ENCODE peak calls at places on chromosomes 13 and 19, in eight cellular contexts. W is SK-N-SH, X is GM23248, K is HCT116, O is neural progenitor cell, R is GM23338, V is hepatocyte, L is OCI-LY7. F is an unnamed sample.

GRCh38 chr13:114017028-114017630 is 43.3 kb upstream of the C13orf46 start:
- DNase-seq in W (peak), X (peak), K (no peak), O (peak), R (peak), V (no peak), L (no peak), F (no peak)

GRCh38 chr13:30803791-30804190 is 68.4 kb downstream of the ALOX5AP start:
- DNase-seq in W (no peak), X (no peak), K (no peak), O (no peak), R (no peak), V (no peak), L (no peak), F (no peak)

GRCh38 chr19:33668968-33669367 is 47.2 kb downstream of the CHST8 start:
- DNase-seq in W (no peak), X (no peak), K (no peak), O (no peak), R (no peak), V (no peak), L (no peak), F (no peak)

GRCh38 chr19:55344444-55344843 is 4.8 kb downstream of the KMT5C start:
- DNase-seq in W (peak), X (no peak), K (no peak), O (no peak), R (no peak), V (no peak), L (no peak), F (no peak)

GRCh38 chr19:5498817-5499535 is 43.8 kb downstream of the ZNRF4 start:
- DNase-seq in W (no peak), X (no peak), K (no peak), O (peak), R (peak), V (no peak), L (no peak), F (no peak)

GRCh38 chr13:110290153-110290552 is 16.8 kb downstream of the COL4A1 start:
- DNase-seq in W (no peak), X (no peak), K (no peak), O (no peak), R (no peak), V (no peak), L (no peak), F (no peak)

GRCh38 chr19:821228-821975 is at the start of gene PLPPR3:
- DNase-seq in W (peak), X (no peak), K (no peak), O (peak), R (peak), V (peak), L (no peak), F (no peak)

GRCh38 chr13:70960841-70961443 is 852.7 kb upstream of the KLHL1 start:
- DNase-seq in W (peak), X (peak), K (no peak), O (peak), R (peak), V (peak), L (peak), F (peak)

GRCh38 chr13:87777395-87777794 is 106.2 kb downstream of the SLITRK5 start:
- DNase-seq in W (no peak), X (no peak), K (no peak), O (peak), R (peak), V (no peak), L (peak), F (peak)

GRCh38 chr19:48858984-48859710 is 9.3 kb downstream of the PLEKHA4 start:
- DNase-seq in W (no peak), X (peak), K (no peak), O (no peak), R (peak), V (no peak), L (peak), F (no peak)

GRCh38 chr19:13794388-13794751 is 873 bp upstream of the ZSWIM4 start:
- DNase-seq in W (no peak), X (peak), K (no peak), O (no peak), R (peak), V (no peak), L (no peak), F (no peak)

GRCh38 chr19:46621191-46622117 is 3.4 kb downstream of the PTGIR start:
- DNase-seq in W (peak), X (no peak), K (no peak), O (peak), R (peak), V (no peak), L (no peak), F (no peak)

GRCh38 chr19:54339646-54340358 is 840 bp upstream of the LILRA4 start:
- DNase-seq in W (no peak), X (no peak), K (no peak), O (no peak), R (no peak), V (no peak), L (no peak), F (no peak)

GRCh38 chr19:29708553-29709439 is 6.3 kb downstream of the C19orf12 start:
- DNase-seq in W (no peak), X (no peak), K (no peak), O (no peak), R (no peak), V (peak), L (no peak), F (no peak)

GRCh38 chr13:57569981-57570380 is 61.6 kb upstream of the PCDH17 start:
- DNase-seq in W (no peak), X (no peak), K (no peak), O (no peak), R (no peak), V (no peak), L (no peak), F (peak)

GRCh38 chr19:1606138-1606651 is 933 bp upstream of the UQCR11 start:
- DNase-seq in W (no peak), X (no peak), K (no peak), O (no peak), R (no peak), V (no peak), L (peak), F (no peak)

GRCh38 chr13:65856464-65856863 is 1373.7 kb downstream of the PCDH9 start:
- DNase-seq in W (no peak), X (peak), K (no peak), O (no peak), R (no peak), V (peak), L (no peak), F (no peak)

GRCh38 chr19:32230441-32230840 is 115.0 kb upstream of the ZNF507 start:
- DNase-seq in W (no peak), X (no peak), K (no peak), O (no peak), R (no peak), V (no peak), L (no peak), F (no peak)

GRCh38 chr19:42316223-42317211 is 3.4 kb downstream of the TMEM145 start:
- DNase-seq in W (peak), X (peak), K (no peak), O (no peak), R (no peak), V (no peak), L (peak), F (no peak)

GRCh38 chr19:19817357-19817756 is 4.2 kb downstream of the ZNF506 start:
- DNase-seq in W (no peak), X (no peak), K (no peak), O (no peak), R (no peak), V (no peak), L (no peak), F (no peak)

GRCh38 chr13:59861676-59862075 is 302.1 kb downstream of the DIAPH3 start:
- DNase-seq in W (no peak), X (no peak), K (no peak), O (no peak), R (no peak), V (no peak), L (no peak), F (no peak)

GRCh38 chr19:6564393-6564792 is 26.6 kb downstream of the CD70 start:
- DNase-seq in W (no peak), X (peak), K (no peak), O (peak), R (peak), V (no peak), L (peak), F (peak)

GRCh38 chr13:100240109-100240779 is 151.4 kb downstream of the PCCA start:
- DNase-seq in W (no peak), X (no peak), K (no peak), O (peak), R (no peak), V (no peak), L (no peak), F (no peak)
- TF ChIP-seq EZH2phosphoT487 in W (no peak), X (no peak), K (no peak), O (no peak), R (no peak), V (no peak), L (no peak), F (no peak)

GRCh38 chr13:45051315-45051714 is 62.0 kb downstream of the GPALPP1 start:
- DNase-seq in W (no peak), X (no peak), K (no peak), O (no peak), R (no peak), V (no peak), L (no peak), F (no peak)

GRCh38 chr13:45049478-45049877 is 60.1 kb downstream of the GPALPP1 start:
- DNase-seq in W (no peak), X (no peak), K (no peak), O (no peak), R (no peak), V (no peak), L (no peak), F (no peak)

GRCh38 chr13:45048890-45049407 is 59.6 kb downstream of the GPALPP1 start:
- DNase-seq in W (no peak), X (no peak), K (no peak), O (peak), R (no peak), V (no peak), L (peak), F (no peak)

GRCh38 chr13:45046445-45046844 is 57.1 kb downstream of the GPALPP1 start:
- DNase-seq in W (no peak), X (no peak), K (no peak), O (no peak), R (peak), V (no peak), L (no peak), F (no peak)

DNA sequence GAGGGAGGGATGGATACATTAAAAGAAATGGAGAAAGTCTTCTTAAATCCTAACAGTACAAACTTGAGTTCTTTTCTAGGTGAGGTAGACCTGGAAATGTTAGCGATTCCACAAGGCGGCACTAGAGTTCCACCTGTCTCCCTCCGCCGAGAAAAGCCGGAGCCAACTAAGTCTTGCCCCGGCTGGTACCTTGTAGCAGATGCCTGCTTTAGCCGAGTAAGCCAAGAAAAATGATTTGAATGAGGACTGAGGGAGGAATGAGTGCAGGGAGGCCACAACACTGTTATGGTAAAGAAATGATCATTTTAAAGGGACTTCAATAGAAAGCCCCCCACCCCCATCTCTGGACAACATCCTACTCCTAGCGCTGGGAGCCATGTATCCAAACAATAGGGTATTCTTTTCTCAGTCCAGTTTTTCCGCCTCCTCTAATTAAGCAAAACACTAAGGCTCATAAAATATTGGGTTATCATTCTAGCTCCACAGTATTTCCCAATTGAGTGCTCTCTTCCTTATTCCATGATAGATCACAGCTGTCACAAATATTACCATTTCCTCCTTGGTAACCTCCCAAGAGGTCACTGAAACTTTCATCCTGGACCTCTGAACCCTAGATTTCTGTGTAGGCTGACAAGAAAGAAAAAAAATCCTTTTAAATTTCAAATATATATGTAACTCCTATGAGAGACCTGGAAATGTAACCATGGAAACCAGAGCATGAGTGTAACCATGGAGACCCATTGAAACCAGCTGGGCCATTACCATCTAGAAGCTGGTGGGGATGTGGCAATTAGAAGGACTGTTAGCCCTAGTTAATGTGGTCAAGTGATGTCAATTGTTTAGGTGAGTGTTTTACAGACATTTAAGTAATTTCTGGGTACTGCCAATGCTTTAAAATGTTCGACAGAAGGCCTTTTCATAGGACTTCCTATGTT is 58.3 kb downstream of the GPALPP1 start:
- DNase-seq in W (peak), X (peak), K (peak), O (peak), R (peak), V (peak), L (peak), F (peak)
- H2AFZ ChIP-seq in W (peak), X (peak), K (peak), O (peak), R (peak), V (peak), L (no peak), F (peak)

DNA sequence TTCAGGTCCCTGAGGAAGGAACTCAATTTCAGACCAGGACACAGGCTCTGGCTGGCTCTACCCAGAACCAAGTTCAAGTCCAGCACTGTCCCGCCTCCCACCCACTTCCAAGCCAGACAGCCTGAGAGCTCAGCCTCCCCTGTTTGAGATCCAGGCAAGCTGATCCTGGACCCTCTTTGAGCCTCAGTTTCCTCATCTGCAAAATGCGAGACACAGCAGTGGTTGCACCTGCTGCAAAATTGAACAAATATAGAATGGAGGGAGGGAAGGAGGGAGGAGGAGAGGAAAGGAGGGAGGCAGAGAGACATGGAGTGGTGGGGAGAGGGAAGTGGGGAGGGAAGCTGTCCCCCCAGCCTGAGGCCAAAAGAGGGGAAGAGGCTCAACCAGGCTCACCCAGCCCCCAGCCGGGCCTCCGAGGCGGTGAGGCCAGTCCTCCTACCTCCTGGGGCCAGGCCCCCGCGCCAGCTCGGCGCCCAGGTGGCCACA is 721 bp downstream of the TMEM221 start:
- DNase-seq in W (no peak), X (no peak), K (no peak), O (no peak), R (no peak), V (no peak), L (no peak), F (no peak)
- TF ChIP-seq EZH2phosphoT487 in W (no peak), X (no peak), K (no peak), O (no peak), R (no peak), V (no peak), L (no peak), F (no peak)

GRCh38 chr13:51795419-51795818 is 8.5 kb downstream of the DHRS12 start:
- DNase-seq in W (no peak), X (no peak), K (no peak), O (no peak), R (no peak), V (no peak), L (no peak), F (no peak)

GRCh38 chr13:51799261-51799660 is 4.7 kb downstream of the DHRS12 start:
- DNase-seq in W (no peak), X (no peak), K (no peak), O (no peak), R (no peak), V (no peak), L (no peak), F (no peak)

GRCh38 chr13:51794959-51795358 is 9.0 kb downstream of the DHRS12 start:
- DNase-seq in W (no peak), X (no peak), K (no peak), O (no peak), R (no peak), V (no peak), L (peak), F (no peak)

GRCh38 chr13:51797664-51798488 is 6.1 kb downstream of the DHRS12 start:
- DNase-seq in W (peak), X (peak), K (peak), O (peak), R (peak), V (peak), L (peak), F (peak)

GRCh38 chr13:51793570-51794273 is 10.2 kb downstream of the DHRS12 start:
- DNase-seq in W (no peak), X (peak), K (peak), O (no peak), R (no peak), V (peak), L (peak), F (no peak)
- H2AFZ ChIP-seq in W (peak), X (peak), K (peak), O (no peak), R (no peak), V (no peak), L (peak), F (no peak)

GRCh38 chr13:76790519-76791289 is 95.5 kb downstream of the KCTD12 start:
- DNase-seq in W (no peak), X (peak), K (no peak), O (no peak), R (no peak), V (no peak), L (no peak), F (no peak)
- TF ChIP-seq EZH2phosphoT487 in W (no peak), X (no peak), K (no peak), O (no peak), R (no peak), V (no peak), L (no peak), F (no peak)